ENCODE peak calls at places on chromosomes 16 and 17, in four cellular contexts. One of them, this sample, is unnamed.

GRCh38 chr16:56190903-56191806 is at the start of gene GNAO1:
- DNase-seq in mucosa of descending colon: peak
- DNase-seq in fibroblast of lung: peak
- DNase-seq in uterus: peak
- DNase-seq in this sample: peak

GRCh38 chr17:38605230-38605851 is 411 bp downstream of the SRCIN1 start:
- DNase-seq in mucosa of descending colon: no peak
- DNase-seq in fibroblast of lung: no peak
- DNase-seq in uterus: no peak
- DNase-seq in this sample: no peak

GRCh38 chr16:22192261-22193133 is 13.6 kb upstream of the EEF2K start:
- DNase-seq in mucosa of descending colon: peak
- DNase-seq in fibroblast of lung: peak
- DNase-seq in uterus: peak
- DNase-seq in this sample: peak

GRCh38 chr17:39209317-39210092 is 9.4 kb downstream of the RPL19 start:
- DNase-seq in mucosa of descending colon: peak
- DNase-seq in fibroblast of lung: peak
- DNase-seq in uterus: peak
- DNase-seq in this sample: no peak

GRCh38 chr16:85555549-85556455 is 57.3 kb upstream of the GSE1 start:
- DNase-seq in mucosa of descending colon: peak
- DNase-seq in fibroblast of lung: no peak
- DNase-seq in uterus: peak
- DNase-seq in this sample: peak

GRCh38 chr17:32341857-32342602 is at the start of gene C17orf75:
- DNase-seq in mucosa of descending colon: peak
- DNase-seq in fibroblast of lung: peak
- DNase-seq in uterus: peak
- DNase-seq in this sample: peak

GRCh38 chr16:51880776-51881175 is 666.2 kb downstream of the TOX3 start:
- DNase-seq in mucosa of descending colon: no peak
- DNase-seq in fibroblast of lung: peak
- DNase-seq in uterus: no peak
- DNase-seq in this sample: no peak

GRCh38 chr17:71084219-71084618 is 914.9 kb downstream of the KCNJ2 start:
- DNase-seq in mucosa of descending colon: peak
- DNase-seq in fibroblast of lung: no peak
- DNase-seq in uterus: no peak
- DNase-seq in this sample: peak

GRCh38 chr17:37820313-37821024 is 75.6 kb upstream of the HNF1B start:
- DNase-seq in mucosa of descending colon: no peak
- DNase-seq in fibroblast of lung: peak
- DNase-seq in uterus: no peak
- DNase-seq in this sample: peak

GRCh38 chr16:50154369-50154947 is 1.4 kb downstream of the TENT4B start:
- DNase-seq in mucosa of descending colon: no peak
- DNase-seq in fibroblast of lung: no peak
- DNase-seq in uterus: no peak
- DNase-seq in this sample: peak

GRCh38 chr17:79810138-79811027 is 13.5 kb upstream of the CBX8 start:
- DNase-seq in mucosa of descending colon: peak
- DNase-seq in fibroblast of lung: peak
- DNase-seq in uterus: peak
- DNase-seq in this sample: peak

GRCh38 chr17:41178341-41178740 is 320 bp upstream of the KRTAP4-2 start:
- DNase-seq in mucosa of descending colon: no peak
- DNase-seq in fibroblast of lung: peak
- DNase-seq in uterus: no peak
- DNase-seq in this sample: no peak

GRCh38 chr17:80864751-80865150 is 126.9 kb upstream of the CHMP6 start:
- DNase-seq in mucosa of descending colon: peak
- DNase-seq in fibroblast of lung: no peak
- DNase-seq in uterus: no peak
- DNase-seq in this sample: no peak

GRCh38 chr17:32529604-32530003 is 42.8 kb downstream of the CDK5R1 start:
- DNase-seq in mucosa of descending colon: no peak
- DNase-seq in fibroblast of lung: no peak
- DNase-seq in uterus: no peak
- DNase-seq in this sample: no peak

GRCh38 chr17:69466905-69467630 is 52.6 kb downstream of the MAP2K6 start:
- DNase-seq in mucosa of descending colon: no peak
- DNase-seq in fibroblast of lung: peak
- DNase-seq in uterus: no peak
- DNase-seq in this sample: no peak

GRCh38 chr16:21985524-21985923 is 15.4 kb downstream of the PDZD9 start:
- DNase-seq in mucosa of descending colon: no peak
- DNase-seq in fibroblast of lung: no peak
- DNase-seq in uterus: no peak
- DNase-seq in this sample: no peak

GRCh38 chr17:27091043-27091497 is 202.8 kb upstream of the WSB1 start:
- DNase-seq in mucosa of descending colon: no peak
- DNase-seq in fibroblast of lung: no peak
- DNase-seq in uterus: no peak
- DNase-seq in this sample: no peak
- H3K4me3 ChIP-seq in mucosa of descending colon: no peak
- H3K4me3 ChIP-seq in fibroblast of lung: no peak
- H3K4me3 ChIP-seq in uterus: no peak
- H3K4me3 ChIP-seq in this sample: no peak

DNA sequence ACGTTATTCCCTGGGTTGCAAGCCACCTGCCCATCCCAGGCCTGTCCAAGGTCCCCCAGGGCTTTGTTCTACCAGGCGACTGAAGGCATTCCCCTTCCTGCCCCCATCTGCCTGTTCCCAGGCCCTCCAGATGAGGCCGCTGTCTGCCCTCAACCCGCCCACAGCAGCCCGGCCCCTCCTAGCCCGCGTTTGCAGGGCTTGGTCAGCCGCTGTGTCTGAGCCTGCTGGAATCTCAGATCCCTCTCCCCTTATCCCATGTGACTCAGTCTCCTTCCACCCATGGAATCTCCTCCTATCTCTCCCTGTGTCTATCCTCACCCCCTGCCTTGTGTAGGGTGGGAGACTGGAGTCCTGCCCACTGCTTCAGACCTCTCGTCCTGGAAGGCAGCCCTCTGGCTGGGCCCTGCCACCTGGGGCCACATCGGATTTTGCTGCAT is 186.0 kb upstream of the TNRC6C start:
- DNase-seq in mucosa of descending colon: peak
- DNase-seq in fibroblast of lung: peak
- DNase-seq in uterus: no peak
- DNase-seq in this sample: peak
- TF ChIP-seq CTCF in mucosa of descending colon: peak
- TF ChIP-seq CTCF in fibroblast of lung: peak
- TF ChIP-seq CTCF in uterus: peak
- TF ChIP-seq CTCF in this sample: peak

GRCh38 chr17:9410285-9410684 is 165.3 kb downstream of the STX8 start:
- DNase-seq in mucosa of descending colon: no peak
- DNase-seq in fibroblast of lung: no peak
- DNase-seq in uterus: no peak
- DNase-seq in this sample: no peak
- H3K4me3 ChIP-seq in mucosa of descending colon: no peak
- H3K4me3 ChIP-seq in fibroblast of lung: no peak
- H3K4me3 ChIP-seq in uterus: no peak
- H3K4me3 ChIP-seq in this sample: no peak

GRCh38 chr16:81214745-81215166 is 23.7 kb upstream of the BCO1 start:
- DNase-seq in mucosa of descending colon: peak
- DNase-seq in fibroblast of lung: no peak
- DNase-seq in uterus: no peak
- DNase-seq in this sample: peak
- TF ChIP-seq CTCF in mucosa of descending colon: peak
- TF ChIP-seq CTCF in fibroblast of lung: peak
- TF ChIP-seq CTCF in uterus: no peak
- TF ChIP-seq CTCF in this sample: no peak

DNA sequence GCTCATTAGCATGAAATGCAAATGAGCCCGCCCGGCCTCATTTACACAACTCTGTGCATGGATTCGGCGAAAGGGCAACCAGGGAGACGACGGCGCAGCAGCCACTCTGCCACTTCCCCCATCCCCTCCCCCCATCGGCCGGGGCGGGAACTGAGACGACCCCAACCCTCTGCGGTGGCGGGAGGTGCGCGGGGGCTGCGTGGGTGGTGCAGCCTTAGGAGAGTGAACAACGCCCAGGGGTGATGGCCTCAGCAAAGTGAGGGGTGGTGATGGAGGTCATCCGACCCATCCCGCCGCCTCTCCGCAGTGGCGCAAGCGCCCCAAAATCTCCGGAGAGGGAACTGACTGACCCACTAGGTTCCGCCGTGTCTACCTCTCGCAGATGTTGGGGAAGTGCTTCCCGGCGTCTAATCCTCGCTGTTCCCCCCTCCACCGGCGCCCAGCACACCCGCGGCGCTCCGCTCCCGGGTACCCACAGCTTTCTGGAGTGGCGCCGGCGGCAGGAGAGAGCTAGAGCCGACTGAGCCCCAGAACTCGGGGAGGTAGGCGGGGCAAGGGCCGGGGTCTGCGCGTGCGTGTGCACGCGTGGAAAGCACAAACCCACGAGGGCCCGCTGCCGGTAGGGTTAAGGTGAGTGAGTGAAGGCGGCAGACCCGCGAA is 1.4 kb upstream of the CACNA1G start:
- DNase-seq in mucosa of descending colon: peak
- DNase-seq in fibroblast of lung: no peak
- DNase-seq in uterus: no peak
- DNase-seq in this sample: no peak
- H3K4me3 ChIP-seq in mucosa of descending colon: no peak
- H3K4me3 ChIP-seq in fibroblast of lung: peak
- H3K4me3 ChIP-seq in uterus: peak
- H3K4me3 ChIP-seq in this sample: no peak

DNA sequence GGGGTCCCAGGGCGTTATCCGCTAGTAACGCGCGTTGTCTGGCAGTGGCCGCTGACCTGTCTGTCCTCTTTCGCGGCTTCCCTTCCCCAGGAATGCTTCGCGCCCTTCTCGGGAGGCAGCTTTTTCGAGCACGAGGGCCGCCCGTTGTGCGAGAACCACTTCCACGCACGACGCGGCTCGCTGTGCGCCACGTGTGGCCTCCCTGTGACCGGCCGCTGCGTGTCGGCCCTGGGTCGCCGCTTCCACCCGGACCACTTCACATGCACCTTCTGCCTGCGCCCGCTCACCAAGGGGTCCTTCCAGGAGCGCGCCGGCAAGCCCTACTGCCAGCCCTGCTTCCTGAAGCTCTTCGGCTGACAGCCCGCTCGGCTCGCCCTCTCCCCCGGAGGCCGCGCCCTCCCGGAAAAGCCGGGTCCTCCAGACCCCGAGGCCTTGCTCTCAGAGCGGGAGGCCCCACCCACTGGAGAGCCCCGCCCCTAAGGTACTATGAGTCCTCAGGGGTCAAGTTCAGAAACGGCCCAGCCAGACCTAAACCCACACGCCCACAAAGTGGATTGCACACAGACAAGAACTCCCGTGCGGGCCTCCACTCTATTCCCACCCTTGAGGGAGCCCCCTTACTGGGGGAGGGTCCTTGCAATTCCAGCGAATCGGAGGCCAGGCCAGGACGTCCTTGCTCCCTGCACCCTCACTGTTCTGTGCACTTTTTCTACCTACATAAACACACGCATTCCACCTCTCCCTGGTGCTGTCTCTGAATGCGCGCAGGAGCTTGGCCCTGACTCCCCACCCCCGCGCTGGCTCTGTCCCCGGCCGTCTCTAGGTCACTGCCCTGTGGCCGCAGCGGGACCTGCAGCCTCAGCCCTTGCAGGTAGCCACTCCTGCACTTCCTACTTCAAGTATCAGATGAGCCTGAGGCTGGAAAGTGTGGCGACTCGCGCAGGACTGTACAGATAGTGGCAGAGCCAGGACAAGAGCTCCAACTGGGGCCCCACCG is 5.4 kb upstream of the SLC5A2 start:
- DNase-seq in mucosa of descending colon: peak
- DNase-seq in fibroblast of lung: no peak
- DNase-seq in uterus: no peak
- DNase-seq in this sample: no peak
- TF ChIP-seq CTCF in mucosa of descending colon: no peak
- TF ChIP-seq CTCF in fibroblast of lung: no peak
- TF ChIP-seq CTCF in uterus: no peak
- TF ChIP-seq CTCF in this sample: no peak

GRCh38 chr17:8632087-8632486 is 1.6 kb upstream of the MYH10 start:
- DNase-seq in mucosa of descending colon: no peak
- DNase-seq in fibroblast of lung: no peak
- DNase-seq in uterus: no peak
- DNase-seq in this sample: no peak
- H3K4me3 ChIP-seq in mucosa of descending colon: no peak
- H3K4me3 ChIP-seq in fibroblast of lung: no peak
- H3K4me3 ChIP-seq in uterus: no peak
- H3K4me3 ChIP-seq in this sample: no peak